ENCODE peak calls at places on chromosomes 13 and 19, in six cellular contexts. One of them, this sample, is unnamed.

GRCh38 chr13:40102854-40103253 is 447.4 kb downstream of the COG6 start:
- DNase-seq in right lobe of liver: no peak
- DNase-seq in BJ: no peak
- DNase-seq in tibial nerve: no peak
- DNase-seq in coronary artery: no peak
- DNase-seq in mesothelial cell of epicardium: no peak
- DNase-seq in this sample: peak; percentile 28

GRCh38 chr19:58203814-58204475 is 21.1 kb downstream of the ZNF274 start:
- DNase-seq in right lobe of liver: no peak
- DNase-seq in tibial nerve: no peak
- DNase-seq in BJ: no peak
- DNase-seq in mesothelial cell of epicardium: no peak
- DNase-seq in coronary artery: peak; percentile 50
- DNase-seq in this sample: no peak

GRCh38 chr13:25980255-25980654 is 71.6 kb downstream of the SHISA2 start:
- DNase-seq in right lobe of liver: no peak
- DNase-seq in mesothelial cell of epicardium: no peak
- DNase-seq in coronary artery: no peak
- DNase-seq in tibial nerve: no peak
- DNase-seq in BJ: no peak
- DNase-seq in this sample: peak; percentile 50

GRCh38 chr13:106709509-106709908 is 141.6 kb upstream of the ARGLU1 start:
- DNase-seq in tibial nerve: no peak
- DNase-seq in coronary artery: no peak
- DNase-seq in mesothelial cell of epicardium: no peak
- DNase-seq in right lobe of liver: no peak
- DNase-seq in BJ: no peak
- DNase-seq in this sample: no peak

GRCh38 chr13:72726721-72727416 is 560 bp downstream of the MZT1 start:
- DNase-seq in tibial nerve: no peak
- DNase-seq in coronary artery: peak; percentile 72
- DNase-seq in right lobe of liver: peak; percentile 60
- DNase-seq in BJ: no peak
- DNase-seq in mesothelial cell of epicardium: peak; percentile 41
- DNase-seq in this sample: peak; percentile 10

GRCh38 chr19:23402388-23402787 is 7.1 kb upstream of the ZNF91 start:
- DNase-seq in right lobe of liver: no peak
- DNase-seq in BJ: no peak
- DNase-seq in coronary artery: peak; percentile 9
- DNase-seq in mesothelial cell of epicardium: no peak
- DNase-seq in tibial nerve: no peak
- DNase-seq in this sample: no peak

GRCh38 chr19:30648321-30648720 is 276.1 kb downstream of the ZNF536 start:
- DNase-seq in coronary artery: peak; percentile 43
- DNase-seq in tibial nerve: no peak
- DNase-seq in right lobe of liver: no peak
- DNase-seq in mesothelial cell of epicardium: no peak
- DNase-seq in BJ: no peak
- DNase-seq in this sample: no peak

GRCh38 chr19:42461700-42462324 is 19.1 kb upstream of the CXCL17 start:
- DNase-seq in mesothelial cell of epicardium: no peak
- DNase-seq in coronary artery: no peak
- DNase-seq in tibial nerve: no peak
- DNase-seq in right lobe of liver: no peak
- DNase-seq in BJ: no peak
- DNase-seq in this sample: peak; percentile 74

GRCh38 chr13:110575322-110576069 is 14.0 kb upstream of the RAB20 start:
- DNase-seq in tibial nerve: no peak
- DNase-seq in mesothelial cell of epicardium: no peak
- DNase-seq in right lobe of liver: no peak
- DNase-seq in coronary artery: no peak
- DNase-seq in BJ: no peak
- DNase-seq in this sample: no peak

GRCh38 chr13:50268500-50268899 is 253.3 kb downstream of the KCNRG start:
- DNase-seq in tibial nerve: no peak
- DNase-seq in coronary artery: no peak
- DNase-seq in mesothelial cell of epicardium: no peak
- DNase-seq in BJ: no peak
- DNase-seq in right lobe of liver: no peak
- DNase-seq in this sample: no peak
- TF ChIP-seq CTCF in tibial nerve: no peak
- TF ChIP-seq CTCF in coronary artery: no peak
- TF ChIP-seq CTCF in mesothelial cell of epicardium: no peak
- TF ChIP-seq CTCF in BJ: no peak
- TF ChIP-seq CTCF in right lobe of liver: no peak
- TF ChIP-seq CTCF in this sample: no peak

DNA sequence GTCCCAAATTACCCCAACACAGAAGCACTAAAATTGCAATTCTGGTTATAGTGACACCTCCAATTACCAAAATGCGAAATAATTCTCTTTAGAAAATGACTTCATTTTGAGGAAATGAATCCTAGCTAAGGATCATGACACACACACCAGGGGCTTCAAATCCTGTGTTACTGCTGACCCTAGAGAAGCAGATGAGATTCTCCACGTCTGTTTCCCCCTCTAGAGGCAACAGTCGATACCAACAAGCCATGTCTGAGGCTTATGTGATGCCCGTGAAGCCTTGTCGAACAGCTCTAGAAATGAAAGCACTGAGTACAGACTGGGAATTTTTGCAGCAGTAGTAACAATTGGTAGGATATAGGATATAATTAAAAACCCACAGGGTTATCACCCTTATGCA is 153.6 kb upstream of the TMTC4 start:
- DNase-seq in coronary artery: no peak
- DNase-seq in mesothelial cell of epicardium: no peak
- DNase-seq in right lobe of liver: no peak
- DNase-seq in tibial nerve: no peak
- DNase-seq in BJ: no peak
- DNase-seq in this sample: no peak
- TF ChIP-seq CTCF in coronary artery: no peak
- TF ChIP-seq CTCF in mesothelial cell of epicardium: no peak
- TF ChIP-seq CTCF in right lobe of liver: peak; percentile 16
- TF ChIP-seq CTCF in tibial nerve: no peak
- TF ChIP-seq CTCF in BJ: no peak
- TF ChIP-seq CTCF in this sample: no peak

DNA sequence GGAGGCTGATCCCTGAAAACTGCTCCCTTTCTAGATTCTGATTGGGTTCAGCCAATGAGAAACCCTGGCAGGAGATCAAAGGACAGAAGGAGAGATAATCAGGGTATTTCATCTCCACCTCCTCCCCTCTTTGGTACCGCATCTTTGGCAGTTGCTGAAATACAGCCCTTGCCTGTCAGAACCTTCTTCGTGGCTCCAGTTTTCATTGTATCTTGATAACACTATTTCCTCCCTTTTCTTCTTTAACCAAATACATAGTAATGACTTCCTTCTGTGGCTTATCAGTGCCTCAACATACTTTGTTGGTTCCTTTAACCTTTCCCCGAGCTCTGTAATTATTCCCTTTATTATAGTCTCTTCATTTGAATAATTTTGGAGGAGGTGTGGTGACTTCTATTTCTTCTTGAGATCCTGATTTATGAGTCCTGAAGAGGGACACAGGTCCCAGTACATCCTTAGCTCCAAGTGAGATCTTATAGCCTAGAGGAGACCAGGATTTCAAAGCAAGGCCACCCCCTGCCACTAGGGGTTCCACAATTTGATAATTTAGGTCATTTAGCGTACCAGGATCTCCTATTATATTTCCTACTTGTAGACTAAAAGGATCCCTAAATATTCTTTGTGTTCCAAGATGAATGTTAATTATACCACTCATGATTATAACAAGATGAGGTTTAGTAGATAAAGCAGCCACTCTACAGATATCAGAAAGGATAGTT is 98.0 kb downstream of the EDNRB start:
- DNase-seq in BJ: no peak
- DNase-seq in right lobe of liver: no peak
- DNase-seq in tibial nerve: no peak
- DNase-seq in coronary artery: no peak
- DNase-seq in mesothelial cell of epicardium: no peak
- DNase-seq in this sample: no peak
- TF ChIP-seq CTCF in BJ: no peak
- TF ChIP-seq CTCF in right lobe of liver: no peak
- TF ChIP-seq CTCF in tibial nerve: no peak
- TF ChIP-seq CTCF in coronary artery: no peak
- TF ChIP-seq CTCF in mesothelial cell of epicardium: no peak
- TF ChIP-seq CTCF in this sample: no peak

DNA sequence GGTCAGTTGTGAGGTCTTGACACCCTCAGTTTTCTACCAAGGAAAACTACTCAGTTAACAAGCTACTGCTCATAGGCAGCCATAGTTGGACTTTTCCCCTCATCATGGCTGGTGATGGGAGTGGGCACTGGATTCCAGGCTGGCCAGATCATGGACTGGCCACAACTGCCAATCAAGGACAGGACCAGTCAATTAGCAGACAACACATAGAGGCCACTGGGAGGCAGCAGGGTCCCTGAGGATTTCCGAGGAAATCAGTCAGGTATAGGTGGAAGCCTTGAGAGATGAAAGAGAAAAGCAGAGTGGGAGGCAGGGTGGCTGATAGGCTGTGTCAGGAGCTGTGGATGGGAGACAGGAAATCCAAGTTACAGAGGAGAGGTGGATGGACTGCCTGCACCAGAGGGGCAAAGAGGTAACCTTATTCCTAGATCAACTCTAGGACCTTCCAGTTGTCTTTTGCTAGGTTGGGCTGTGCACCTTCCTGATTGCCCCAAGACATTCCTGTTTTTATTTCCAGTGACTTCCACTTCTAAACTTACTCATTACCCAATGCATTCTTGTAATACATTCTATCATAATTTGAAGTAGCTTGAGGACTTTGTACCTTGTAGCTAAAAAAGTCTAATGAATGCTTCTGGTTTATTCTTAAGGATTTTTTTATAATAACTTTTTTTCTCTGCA is 361.8 kb downstream of the KCNRG start:
- DNase-seq in right lobe of liver: no peak
- DNase-seq in coronary artery: no peak
- DNase-seq in mesothelial cell of epicardium: no peak
- DNase-seq in tibial nerve: no peak
- DNase-seq in BJ: no peak
- DNase-seq in this sample: peak; percentile 3
- TF ChIP-seq CTCF in right lobe of liver: no peak
- TF ChIP-seq CTCF in coronary artery: no peak
- TF ChIP-seq CTCF in mesothelial cell of epicardium: no peak
- TF ChIP-seq CTCF in tibial nerve: no peak
- TF ChIP-seq CTCF in BJ: no peak
- TF ChIP-seq CTCF in this sample: no peak

DNA sequence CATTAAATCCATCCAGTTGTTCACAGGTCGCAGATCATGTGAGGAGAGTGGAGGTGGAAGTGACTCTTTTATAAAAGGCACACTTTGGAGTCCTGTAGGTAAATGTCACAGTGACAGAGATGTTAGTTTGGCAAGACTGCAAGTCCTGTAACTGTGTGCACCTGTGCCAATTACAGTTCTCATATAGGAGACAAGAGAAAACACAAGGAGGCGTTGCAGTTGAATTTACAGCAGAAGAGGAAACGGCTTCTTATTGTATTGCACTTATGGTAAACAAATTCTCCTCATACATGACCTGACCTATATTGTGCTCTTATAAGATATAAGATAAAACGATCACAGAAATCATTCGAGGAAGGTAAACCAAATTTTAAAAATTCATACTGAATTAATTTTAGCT is 732.8 kb upstream of the SLC10A2 start:
- DNase-seq in coronary artery: no peak
- DNase-seq in right lobe of liver: no peak
- DNase-seq in mesothelial cell of epicardium: no peak
- DNase-seq in BJ: no peak
- DNase-seq in tibial nerve: no peak
- DNase-seq in this sample: no peak
- TF ChIP-seq CTCF in coronary artery: no peak
- TF ChIP-seq CTCF in right lobe of liver: no peak
- TF ChIP-seq CTCF in mesothelial cell of epicardium: no peak
- TF ChIP-seq CTCF in BJ: no peak
- TF ChIP-seq CTCF in tibial nerve: no peak
- TF ChIP-seq CTCF in this sample: no peak